ENCODE peak calls at places on chromosomes 1 and 21, in four cellular contexts. P is H9, U is left ventricle myocardium inferior, X is fibroblast of mammary gland. B is an unnamed sample.

GRCh38 chr1:97190326-97190725 is 468.7 kb downstream of the PTBP2 start:
- DNase-seq in P (no peak), U (no peak), X (peak), B (peak)

GRCh38 chr1:35726814-35727433 is 8.2 kb upstream of the C1orf216 start:
- DNase-seq in P (peak), U (peak), X (peak), B (peak)

GRCh38 chr1:181142096-181143043 is 53.9 kb downstream of the IER5 start:
- DNase-seq in P (peak), U (peak), X (peak), B (peak)

GRCh38 chr1:942411-942821 is 16.6 kb downstream of the NOC2L start:
- DNase-seq in P (no peak), U (no peak), X (no peak), B (no peak)

GRCh38 chr1:86703696-86704455 is 500 bp upstream of the SH3GLB1 start:
- DNase-seq in P (peak), U (no peak), X (peak), B (peak)

GRCh38 chr1:236354330-236355147 is 39.5 kb upstream of the EDARADD start:
- DNase-seq in P (no peak), U (no peak), X (peak), B (peak)

GRCh38 chr1:99647460-99647859 is 1.5 kb downstream of the PALMD start:
- DNase-seq in P (no peak), U (no peak), X (no peak), B (no peak)

GRCh38 chr1:226355679-226356583 is 47.0 kb upstream of the LIN9 start:
- DNase-seq in P (no peak), U (peak), X (no peak), B (no peak)

GRCh38 chr1:33277488-33278084 is 21.3 kb downstream of the ZNF362 start:
- DNase-seq in P (no peak), U (no peak), X (no peak), B (no peak)

GRCh38 chr1:32204943-32205361 is 519 bp upstream of the IQCC start:
- DNase-seq in P (no peak), U (no peak), X (no peak), B (no peak)

GRCh38 chr1:150017206-150017750 is 6.8 kb upstream of the OTUD7B start:
- DNase-seq in P (peak), U (no peak), X (no peak), B (peak)

GRCh38 chr21:28769683-28770082 is 223.0 kb downstream of the LTN1 start:
- DNase-seq in P (no peak), U (no peak), X (peak), B (no peak)

DNA sequence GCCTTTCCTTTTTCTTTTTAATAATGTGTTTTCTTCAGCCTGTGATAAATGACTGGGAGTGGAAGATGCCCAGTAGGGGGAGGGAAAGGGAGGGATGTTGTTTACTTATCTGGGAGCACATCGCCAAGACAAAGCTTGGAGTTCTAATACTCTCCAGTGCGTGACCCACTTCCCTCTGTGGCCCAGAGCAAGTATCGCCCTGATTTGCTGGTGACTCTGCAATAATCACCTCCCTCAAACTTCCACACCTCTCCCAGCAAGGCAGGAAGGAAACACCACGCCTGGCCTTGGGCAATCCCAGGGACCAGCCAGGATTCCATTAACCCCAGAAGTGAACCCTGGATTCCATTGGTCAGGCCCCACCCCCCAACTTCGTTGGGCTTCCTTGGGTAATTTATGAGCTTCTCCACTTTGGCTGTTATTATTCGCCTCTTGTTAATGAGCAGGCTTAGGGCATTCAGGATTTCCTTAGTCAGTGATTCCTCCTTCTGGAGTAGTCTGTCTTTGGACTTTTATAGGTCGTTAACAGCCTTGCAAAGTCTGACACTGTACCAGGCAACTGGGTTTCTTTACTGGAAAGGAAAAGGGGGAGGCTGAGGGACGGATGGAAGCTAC is 24.3 kb upstream of the GRHL3 start:
- DNase-seq in P (no peak), U (no peak), X (peak), B (peak)
- TF ChIP-seq CTCF in P (no peak), U (no peak), X (no peak), B (peak)

GRCh38 chr1:30697977-30698376 is 25.4 kb downstream of the MATN1 start:
- DNase-seq in P (no peak), U (no peak), X (peak), B (peak)
- TF ChIP-seq CTCF in P (peak), U (no peak), X (no peak), B (peak)

GRCh38 chr1:162854245-162854860 is 6.6 kb downstream of the CCDC190 start:
- DNase-seq in P (peak), U (peak), X (peak), B (peak)
- TF ChIP-seq CTCF in P (peak), U (peak), X (peak), B (peak)

GRCh38 chr1:214224605-214225354 is 56.2 kb upstream of the SMYD2 start:
- DNase-seq in P (peak), U (no peak), X (peak), B (no peak)

GRCh38 chr1:214228976-214229375 is 52.0 kb upstream of the SMYD2 start:
- DNase-seq in P (no peak), U (peak), X (no peak), B (no peak)

GRCh38 chr1:214234635-214235025 is 46.3 kb upstream of the SMYD2 start:
- DNase-seq in P (no peak), U (no peak), X (peak), B (no peak)

GRCh38 chr1:214233856-214234634 is 46.9 kb upstream of the SMYD2 start:
- DNase-seq in P (no peak), U (no peak), X (no peak), B (no peak)

DNA sequence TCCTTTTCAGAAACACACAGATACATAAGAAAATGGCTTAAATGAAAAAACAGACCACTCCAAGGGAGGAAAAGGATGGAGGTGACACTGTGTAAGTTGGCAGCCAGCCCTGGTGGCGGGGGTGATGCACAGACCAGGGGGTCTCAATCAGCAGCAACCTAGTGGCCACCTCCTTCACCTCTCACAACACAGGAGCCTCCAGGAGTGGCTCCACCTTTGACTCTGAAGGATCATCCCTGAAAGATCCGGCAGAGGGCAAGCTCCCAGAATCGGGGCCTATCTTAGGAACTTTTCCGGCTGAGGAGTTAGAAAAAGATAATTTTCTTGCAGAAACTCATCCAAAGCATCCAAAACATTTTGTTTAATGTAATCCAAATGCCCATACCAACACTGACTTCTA is 51.2 kb upstream of the SMYD2 start:
- DNase-seq in P (no peak), U (no peak), X (no peak), B (no peak)
- TF ChIP-seq CTCF in P (peak), U (no peak), X (no peak), B (no peak)

GRCh38 chr1:229781453-229781852 is 155.4 kb downstream of the URB2 start:
- DNase-seq in P (peak), U (no peak), X (no peak), B (peak)
- TF ChIP-seq CTCF in P (peak), U (peak), X (no peak), B (peak)

DNA sequence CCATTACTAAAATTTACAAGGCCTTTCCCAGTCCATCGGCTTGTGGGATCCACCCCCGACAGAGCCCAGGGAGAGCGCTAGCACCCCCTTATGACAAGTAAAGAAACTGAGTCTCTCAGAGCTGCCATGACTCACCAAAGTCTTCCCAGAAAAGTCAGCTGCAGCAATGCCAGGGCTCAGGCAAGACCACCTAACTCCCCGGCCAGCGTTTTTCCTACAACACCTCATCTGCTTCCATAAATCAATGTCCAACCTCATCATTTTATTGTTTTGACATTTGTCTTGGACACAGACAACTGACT is 15.0 kb downstream of the DHCR24 start:
- DNase-seq in P (no peak), U (no peak), X (no peak), B (no peak)
- TF ChIP-seq CTCF in P (peak), U (no peak), X (no peak), B (no peak)

GRCh38 chr1:10451286-10451685 is 1.5 kb downstream of the CORT start:
- DNase-seq in P (no peak), U (no peak), X (peak), B (no peak)

GRCh38 chr1:10459185-10459584 is 9.4 kb downstream of the CORT start:
- DNase-seq in P (no peak), U (no peak), X (peak), B (peak)

GRCh38 chr1:10456661-10457060 is 6.8 kb downstream of the CORT start:
- DNase-seq in P (no peak), U (no peak), X (no peak), B (peak)

GRCh38 chr1:10457910-10458309 is 8.1 kb downstream of the CORT start:
- DNase-seq in P (no peak), U (no peak), X (no peak), B (no peak)

GRCh38 chr1:10456079-10456478 is 6.2 kb downstream of the CORT start:
- DNase-seq in P (peak), U (no peak), X (no peak), B (no peak)
- TF ChIP-seq CTCF in P (peak), U (no peak), X (no peak), B (no peak)

GRCh38 chr1:205028954-205029353 is 14.1 kb upstream of the CNTN2 start:
- DNase-seq in P (no peak), U (no peak), X (no peak), B (no peak)
- TF ChIP-seq CTCF in P (peak), U (no peak), X (no peak), B (no peak)

GRCh38 chr1:6210606-6211355 is 4.9 kb downstream of the RNF207 start:
- DNase-seq in P (no peak), U (no peak), X (no peak), B (no peak)

GRCh38 chr1:6211731-6212130 is 5.8 kb downstream of the RNF207 start:
- DNase-seq in P (no peak), U (no peak), X (no peak), B (no peak)

GRCh38 chr1:6207921-6208320 is 2.0 kb downstream of the RNF207 start:
- DNase-seq in P (no peak), U (no peak), X (no peak), B (no peak)

GRCh38 chr1:6208723-6209660 is 3.1 kb downstream of the RNF207 start:
- DNase-seq in P (peak), U (peak), X (peak), B (no peak)

GRCh38 chr1:6209661-6210605 is 4.0 kb downstream of the RNF207 start:
- DNase-seq in P (peak), U (no peak), X (no peak), B (no peak)
- TF ChIP-seq CTCF in P (peak), U (no peak), X (peak), B (no peak)